ENCODE peak calls at places on chromosome 15, in five cellular contexts. One of them, this sample, is unnamed.

GRCh38 chr15:84684092-84684491 is 26.1 kb upstream of the NMB start:
- DNase-seq in hepatocyte: no peak
- DNase-seq in left ventricle myocardium inferior: no peak
- DNase-seq in heart left ventricle: no peak
- DNase-seq in Panc1: no peak
- DNase-seq in this sample: no peak

GRCh38 chr15:80467311-80467714 is 63.1 kb downstream of the ARNT2 start:
- DNase-seq in hepatocyte: no peak
- DNase-seq in left ventricle myocardium inferior: no peak
- DNase-seq in heart left ventricle: no peak
- DNase-seq in Panc1: no peak
- DNase-seq in this sample: no peak

GRCh38 chr15:67134577-67135492 is 69.4 kb downstream of the SMAD3 start:
- DNase-seq in hepatocyte: peak; percentile 51
- DNase-seq in left ventricle myocardium inferior: no peak
- DNase-seq in heart left ventricle: no peak
- DNase-seq in Panc1: no peak
- DNase-seq in this sample: no peak

GRCh38 chr15:28914046-28914445 is 28.3 kb downstream of the APBA2 start:
- DNase-seq in hepatocyte: no peak
- DNase-seq in left ventricle myocardium inferior: no peak
- DNase-seq in heart left ventricle: no peak
- DNase-seq in Panc1: no peak
- DNase-seq in this sample: peak; percentile 11

GRCh38 chr15:87656373-87656772 is 600.2 kb downstream of the NTRK3 start:
- DNase-seq in hepatocyte: no peak
- DNase-seq in left ventricle myocardium inferior: no peak
- DNase-seq in heart left ventricle: no peak
- DNase-seq in Panc1: no peak
- DNase-seq in this sample: no peak

GRCh38 chr15:31970007-31970406 is 60.3 kb upstream of the CHRNA7 start:
- DNase-seq in hepatocyte: no peak
- DNase-seq in left ventricle myocardium inferior: no peak
- DNase-seq in heart left ventricle: no peak
- DNase-seq in Panc1: no peak
- DNase-seq in this sample: no peak

GRCh38 chr15:38538328-38539007 is 26.1 kb downstream of the RASGRP1 start:
- DNase-seq in hepatocyte: no peak
- DNase-seq in left ventricle myocardium inferior: no peak
- DNase-seq in heart left ventricle: no peak
- DNase-seq in Panc1: no peak
- DNase-seq in this sample: no peak

GRCh38 chr15:66065325-66065724 is 188.2 kb downstream of the MEGF11 start:
- DNase-seq in hepatocyte: no peak
- DNase-seq in left ventricle myocardium inferior: no peak
- DNase-seq in heart left ventricle: no peak
- DNase-seq in Panc1: no peak
- DNase-seq in this sample: peak; percentile 14

GRCh38 chr15:81612631-81613030 is 238.6 kb upstream of the TMC3 start:
- DNase-seq in hepatocyte: no peak
- DNase-seq in left ventricle myocardium inferior: no peak
- DNase-seq in heart left ventricle: no peak
- DNase-seq in Panc1: no peak
- DNase-seq in this sample: no peak

GRCh38 chr15:50280271-50280670 is 14.7 kb upstream of the HDC start:
- DNase-seq in hepatocyte: no peak
- DNase-seq in left ventricle myocardium inferior: no peak
- DNase-seq in heart left ventricle: no peak
- DNase-seq in Panc1: no peak
- DNase-seq in this sample: no peak

GRCh38 chr15:36313021-36313420 is 266.4 kb upstream of the CDIN1 start:
- DNase-seq in hepatocyte: no peak
- DNase-seq in left ventricle myocardium inferior: no peak
- DNase-seq in heart left ventricle: no peak
- DNase-seq in Panc1: no peak
- DNase-seq in this sample: no peak

GRCh38 chr15:92087211-92087610 is 233.7 kb downstream of the SLCO3A1 start:
- DNase-seq in hepatocyte: no peak
- DNase-seq in left ventricle myocardium inferior: no peak
- DNase-seq in heart left ventricle: no peak
- DNase-seq in Panc1: no peak
- DNase-seq in this sample: no peak

GRCh38 chr15:67065531-67066005 is at the start of gene SMAD3:
- DNase-seq in hepatocyte: peak; percentile 96
- DNase-seq in left ventricle myocardium inferior: peak; percentile 93
- DNase-seq in heart left ventricle: peak; percentile 95
- DNase-seq in Panc1: no peak
- DNase-seq in this sample: peak; percentile 95

GRCh38 chr15:81108427-81108826 is 25.6 kb upstream of the CFAP161 start:
- DNase-seq in hepatocyte: no peak
- DNase-seq in left ventricle myocardium inferior: no peak
- DNase-seq in heart left ventricle: no peak
- DNase-seq in Panc1: no peak
- DNase-seq in this sample: no peak

DNA sequence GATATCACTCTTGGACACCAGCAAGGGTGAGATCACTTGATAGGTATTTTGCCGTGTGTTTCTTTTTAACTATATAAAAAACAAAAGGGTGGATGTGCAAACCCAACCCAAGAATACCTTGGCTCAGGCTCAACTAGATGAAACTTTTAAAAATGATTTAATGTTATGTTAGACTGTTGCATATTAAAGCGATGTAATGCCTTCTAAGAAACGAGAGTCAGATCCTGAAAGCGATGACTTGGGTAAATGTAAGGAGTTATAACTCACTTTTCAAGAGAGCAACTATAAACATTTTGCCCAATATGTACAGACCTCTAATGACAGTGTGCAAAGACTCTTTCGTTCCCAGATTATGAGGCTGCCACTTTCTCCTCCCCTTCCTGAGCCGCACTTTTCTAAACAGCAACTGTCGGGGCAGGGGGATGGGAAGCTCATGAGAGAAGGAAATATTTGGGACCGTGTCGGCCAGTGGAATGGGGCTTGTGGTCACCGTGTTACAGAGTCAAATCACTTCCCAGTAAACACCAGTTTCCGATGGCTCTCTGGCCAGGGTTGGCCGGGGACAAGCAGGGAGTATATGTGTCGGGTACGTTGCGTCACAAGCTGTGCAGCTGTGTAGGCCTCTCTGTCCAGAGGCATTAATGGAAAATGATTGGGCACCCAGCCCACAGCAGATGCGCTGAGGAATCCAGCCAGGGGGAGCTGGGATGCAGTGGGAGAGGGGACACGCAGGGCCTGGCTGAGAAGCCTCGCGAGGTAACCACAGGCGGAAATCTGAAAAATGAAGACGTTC is 16.0 kb upstream of the ALDH1A3 start:
- DNase-seq in hepatocyte: no peak
- DNase-seq in left ventricle myocardium inferior: peak; percentile 74
- DNase-seq in heart left ventricle: peak; percentile 81
- DNase-seq in Panc1: no peak
- DNase-seq in this sample: no peak
- H3K4me3 ChIP-seq in hepatocyte: no peak overlapping the region
- H3K4me3 ChIP-seq in left ventricle myocardium inferior: no peak overlapping the region
- H3K4me3 ChIP-seq in heart left ventricle: no peak overlapping the region
- H3K4me3 ChIP-seq in Panc1: no peak overlapping the region
- H3K4me3 ChIP-seq in this sample: no peak overlapping the region

DNA sequence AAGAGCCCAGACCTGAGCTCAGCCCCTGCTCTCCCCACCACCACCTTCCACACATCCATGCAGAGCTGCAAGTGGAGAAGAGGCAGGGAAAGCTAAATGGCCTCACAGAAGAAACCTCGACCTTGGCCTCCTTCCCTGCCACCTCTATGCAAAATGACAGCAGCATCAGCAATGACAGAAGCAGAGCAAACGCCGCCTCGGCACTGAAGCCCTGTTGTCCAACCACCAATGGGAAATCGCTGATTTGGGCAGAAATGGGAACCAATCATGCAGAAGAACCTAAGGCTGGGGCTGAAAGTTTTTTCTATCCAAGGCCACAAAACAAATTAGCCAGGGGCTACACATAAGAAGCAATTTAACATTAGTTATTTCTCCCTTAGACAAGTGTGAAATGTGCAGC is 22.0 kb downstream of the ANP32A start:
- DNase-seq in hepatocyte: no peak
- DNase-seq in left ventricle myocardium inferior: no peak
- DNase-seq in heart left ventricle: no peak
- DNase-seq in Panc1: no peak
- DNase-seq in this sample: no peak
- H3K4me3 ChIP-seq in hepatocyte: no peak overlapping the region
- H3K4me3 ChIP-seq in left ventricle myocardium inferior: no peak overlapping the region
- H3K4me3 ChIP-seq in heart left ventricle: no peak overlapping the region
- H3K4me3 ChIP-seq in Panc1: no peak overlapping the region
- H3K4me3 ChIP-seq in this sample: no peak overlapping the region

GRCh38 chr15:25848769-25849430 is 14.2 kb downstream of the ATP10A start:
- DNase-seq in hepatocyte: no peak
- DNase-seq in left ventricle myocardium inferior: no peak
- DNase-seq in heart left ventricle: no peak
- DNase-seq in Panc1: no peak
- DNase-seq in this sample: no peak
- H3K4me3 ChIP-seq in hepatocyte: no peak overlapping the region
- H3K4me3 ChIP-seq in left ventricle myocardium inferior: peak overlapping the region; percentile 59
- H3K4me3 ChIP-seq in heart left ventricle: no peak overlapping the region
- H3K4me3 ChIP-seq in Panc1: no peak overlapping the region
- H3K4me3 ChIP-seq in this sample: no peak overlapping the region

GRCh38 chr15:62790531-62790930 is 252.0 kb upstream of the TPM1 start:
- DNase-seq in hepatocyte: no peak
- DNase-seq in left ventricle myocardium inferior: no peak
- DNase-seq in heart left ventricle: no peak
- DNase-seq in Panc1: no peak
- DNase-seq in this sample: no peak
- H3K4me3 ChIP-seq in hepatocyte: no peak overlapping the region
- H3K4me3 ChIP-seq in left ventricle myocardium inferior: no peak overlapping the region
- H3K4me3 ChIP-seq in heart left ventricle: no peak overlapping the region
- H3K4me3 ChIP-seq in Panc1: no peak overlapping the region
- H3K4me3 ChIP-seq in this sample: no peak overlapping the region

GRCh38 chr15:98856540-98856907 is 151.1 kb downstream of the PGPEP1L start:
- DNase-seq in hepatocyte: no peak
- DNase-seq in left ventricle myocardium inferior: no peak
- DNase-seq in heart left ventricle: no peak
- DNase-seq in Panc1: no peak
- DNase-seq in this sample: no peak
- H3K4me3 ChIP-seq in hepatocyte: no peak overlapping the region
- H3K4me3 ChIP-seq in left ventricle myocardium inferior: no peak overlapping the region
- H3K4me3 ChIP-seq in heart left ventricle: no peak overlapping the region
- H3K4me3 ChIP-seq in Panc1: no peak overlapping the region
- H3K4me3 ChIP-seq in this sample: no peak overlapping the region

GRCh38 chr15:44726136-44726535 is 10.2 kb upstream of the TRIM69 start:
- DNase-seq in hepatocyte: no peak
- DNase-seq in left ventricle myocardium inferior: no peak
- DNase-seq in heart left ventricle: no peak
- DNase-seq in Panc1: no peak
- DNase-seq in this sample: no peak
- H3K4me3 ChIP-seq in hepatocyte: no peak overlapping the region
- H3K4me3 ChIP-seq in left ventricle myocardium inferior: peak overlapping the region; percentile 35
- H3K4me3 ChIP-seq in heart left ventricle: peak overlapping the region; percentile 19
- H3K4me3 ChIP-seq in Panc1: peak overlapping the region; percentile 16
- H3K4me3 ChIP-seq in this sample: no peak overlapping the region

DNA sequence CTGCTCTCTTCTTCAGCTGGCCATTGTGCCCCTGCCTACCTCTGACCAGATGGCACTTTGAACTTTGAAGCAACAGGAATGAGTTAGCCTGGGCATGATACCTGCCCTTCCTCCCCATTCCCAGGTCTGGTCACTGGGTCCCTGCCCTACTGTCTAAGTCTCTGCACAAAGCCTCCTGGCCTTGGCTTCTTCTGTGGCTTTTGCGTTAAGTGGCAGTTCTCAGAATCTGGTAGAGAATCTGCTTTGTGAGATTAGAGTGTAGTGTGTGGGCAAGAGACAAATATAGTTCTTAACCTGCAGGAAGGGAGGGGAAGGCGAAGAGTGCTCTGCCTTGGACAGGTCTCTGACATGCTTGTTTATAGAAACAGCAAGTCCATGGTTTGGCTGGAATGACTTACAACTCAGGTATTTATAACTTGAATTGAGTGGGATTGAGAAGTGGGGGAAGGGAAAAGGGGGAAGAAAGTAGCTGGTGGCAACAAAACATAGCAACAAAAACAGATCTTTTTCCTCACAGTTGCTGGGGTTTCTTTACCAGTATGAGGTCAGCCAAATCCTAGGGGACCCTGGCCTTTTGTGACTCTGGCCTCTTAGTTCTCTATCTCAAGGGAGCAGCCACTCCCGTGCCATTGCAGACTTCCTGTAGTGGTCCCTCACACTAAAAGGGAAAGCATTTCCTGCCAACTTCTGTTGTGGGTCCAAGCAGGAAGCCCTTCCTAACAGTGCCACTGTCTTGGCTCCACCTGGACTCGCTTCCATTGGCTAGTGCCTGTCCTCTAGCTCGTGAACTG is 16.7 kb downstream of the MAPKBP1 start:
- DNase-seq in hepatocyte: peak; percentile 77
- DNase-seq in left ventricle myocardium inferior: no peak
- DNase-seq in heart left ventricle: no peak
- DNase-seq in Panc1: no peak
- DNase-seq in this sample: no peak
- H3K4me3 ChIP-seq in hepatocyte: no peak overlapping the region
- H3K4me3 ChIP-seq in left ventricle myocardium inferior: peak overlapping the region; percentile 0
- H3K4me3 ChIP-seq in heart left ventricle: no peak overlapping the region
- H3K4me3 ChIP-seq in Panc1: no peak overlapping the region
- H3K4me3 ChIP-seq in this sample: no peak overlapping the region

GRCh38 chr15:73368301-73369072 is at the start of gene HCN4:
- DNase-seq in hepatocyte: peak; percentile 43
- DNase-seq in left ventricle myocardium inferior: peak; percentile 47
- DNase-seq in heart left ventricle: no peak
- DNase-seq in Panc1: no peak
- DNase-seq in this sample: no peak
- H3K4me3 ChIP-seq in hepatocyte: peak within 1 kb of the TSS; percentile 42
- H3K4me3 ChIP-seq in left ventricle myocardium inferior: peak within 1 kb of the TSS; percentile 69
- H3K4me3 ChIP-seq in heart left ventricle: peak within 1 kb of the TSS; percentile 50
- H3K4me3 ChIP-seq in Panc1: peak within 1 kb of the TSS; percentile 38
- H3K4me3 ChIP-seq in this sample: peak within 1 kb of the TSS; percentile 27

GRCh38 chr15:41971893-41972340 is 440 bp downstream of the EHD4 start:
- DNase-seq in hepatocyte: peak; percentile 67
- DNase-seq in left ventricle myocardium inferior: peak; percentile 38
- DNase-seq in heart left ventricle: no peak
- DNase-seq in Panc1: no peak
- DNase-seq in this sample: no peak

GRCh38 chr15:41968738-41969137 is 3.6 kb downstream of the EHD4 start:
- DNase-seq in hepatocyte: no peak
- DNase-seq in left ventricle myocardium inferior: no peak
- DNase-seq in heart left ventricle: no peak
- DNase-seq in Panc1: no peak
- DNase-seq in this sample: no peak

GRCh38 chr15:41969851-41970431 is 2.4 kb downstream of the EHD4 start:
- DNase-seq in hepatocyte: no peak
- DNase-seq in left ventricle myocardium inferior: no peak
- DNase-seq in heart left ventricle: no peak
- DNase-seq in Panc1: no peak
- DNase-seq in this sample: peak; percentile 33

GRCh38 chr15:41971089-41971892 is 1.1 kb downstream of the EHD4 start:
- DNase-seq in hepatocyte: peak; percentile 83
- DNase-seq in left ventricle myocardium inferior: peak; percentile 60
- DNase-seq in heart left ventricle: peak; percentile 77
- DNase-seq in Panc1: no peak
- DNase-seq in this sample: peak; percentile 80

DNA sequence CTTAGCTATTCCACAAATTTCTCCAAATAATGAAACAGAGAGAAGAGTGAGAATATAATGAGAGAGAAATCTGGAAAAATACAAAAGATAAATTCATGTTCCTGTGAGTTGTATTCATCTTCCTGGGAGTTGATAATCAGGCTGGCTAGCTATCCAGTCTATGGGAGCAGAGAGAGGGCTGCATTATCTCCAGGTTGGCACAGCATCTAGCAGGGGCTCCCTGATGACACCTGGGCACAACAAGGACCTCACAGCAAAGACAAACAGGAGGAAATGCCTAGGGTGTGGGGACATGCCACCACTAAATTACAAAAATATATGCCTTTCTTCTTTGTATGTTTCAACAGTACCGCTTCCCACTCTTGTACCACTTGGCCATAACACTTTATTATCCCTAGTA is 1.9 kb downstream of the EHD4 start:
- DNase-seq in hepatocyte: no peak
- DNase-seq in left ventricle myocardium inferior: no peak
- DNase-seq in heart left ventricle: no peak
- DNase-seq in Panc1: no peak
- DNase-seq in this sample: no peak
- H3K4me3 ChIP-seq in hepatocyte: no peak overlapping the region
- H3K4me3 ChIP-seq in left ventricle myocardium inferior: peak overlapping the region; percentile 90
- H3K4me3 ChIP-seq in heart left ventricle: no peak overlapping the region
- H3K4me3 ChIP-seq in Panc1: peak overlapping the region; percentile 88
- H3K4me3 ChIP-seq in this sample: no peak overlapping the region